ENCODE peak calls at places on chromosome 17, in four cellular contexts. S, K, V and M are unnamed samples.

GRCh38 chr17:78889525-78889924 is 13.5 kb downstream of the CEP295NL start:
- DNase-seq in S (no peak), K (no peak), V (no peak), M (no peak)

GRCh38 chr17:36468903-36469635 is 17.4 kb upstream of the ZNHIT3 start:
- DNase-seq in S (no peak), K (no peak), V (no peak), M (no peak)

GRCh38 chr17:56635640-56636039 is 42.1 kb downstream of the NOG start:
- DNase-seq in S (no peak), K (no peak), V (no peak), M (no peak)

GRCh38 chr17:3167574-3167973 is 29.7 kb upstream of the OR1A2 start:
- DNase-seq in S (no peak), K (no peak), V (no peak), M (no peak)

GRCh38 chr17:30532871-30533270 is 55.7 kb downstream of the GOSR1 start:
- DNase-seq in S (no peak), K (no peak), V (no peak), M (no peak)

GRCh38 chr17:78168906-78169793 is 769 bp downstream of the SYNGR2 start:
- DNase-seq in S (peak), K (peak), V (peak), M (no peak)

GRCh38 chr17:12180644-12181261 is 160.1 kb downstream of the MAP2K4 start:
- DNase-seq in S (no peak), K (peak), V (peak), M (no peak)

GRCh38 chr17:80475949-80476876 is at the start of gene NPTX1:
- DNase-seq in S (no peak), K (no peak), V (no peak), M (no peak)

GRCh38 chr17:62761884-62762283 is 46.2 kb downstream of the MARCHF10 start:
- DNase-seq in S (no peak), K (no peak), V (no peak), M (no peak)

GRCh38 chr17:20028436-20028835 is 19.3 kb downstream of the SPECC1 start:
- DNase-seq in S (no peak), K (no peak), V (no peak), M (no peak)

GRCh38 chr17:79943354-79944241 is 92.1 kb downstream of the TBC1D16 start:
- DNase-seq in S (no peak), K (no peak), V (no peak), M (peak)

GRCh38 chr17:75504347-75505151 is 10.8 kb downstream of the CASKIN2 start:
- DNase-seq in S (peak), K (peak), V (no peak), M (no peak)

GRCh38 chr17:81066072-81066471 is 31.1 kb downstream of the BAIAP2 start:
- DNase-seq in S (peak), K (peak), V (no peak), M (no peak)

GRCh38 chr17:79845601-79845949 is 6.3 kb upstream of the CBX4 start:
- DNase-seq in S (no peak), K (peak), V (no peak), M (no peak)

GRCh38 chr17:78330570-78331224 is 29.2 kb downstream of the SOCS3 start:
- DNase-seq in S (no peak), K (peak), V (no peak), M (no peak)

GRCh38 chr17:35312790-35313711 is 60.4 kb downstream of the SLFN11 start:
- DNase-seq in S (peak), K (peak), V (peak), M (no peak)

GRCh38 chr17:10429416-10430045 is 7.8 kb upstream of the MYH8 start:
- DNase-seq in S (no peak), K (no peak), V (no peak), M (no peak)

GRCh38 chr17:69710926-69711325 is 296.4 kb downstream of the MAP2K6 start:
- DNase-seq in S (no peak), K (no peak), V (no peak), M (no peak)

GRCh38 chr17:69607162-69607834 is 192.8 kb downstream of the MAP2K6 start:
- DNase-seq in S (peak), K (peak), V (peak), M (peak)

GRCh38 chr17:45852535-45853297 is 8.0 kb downstream of the SPPL2C start:
- DNase-seq in S (peak), K (peak), V (peak), M (no peak)

GRCh38 chr17:10936931-10937330 is 99.0 kb upstream of the PIRT start:
- DNase-seq in S (no peak), K (no peak), V (no peak), M (no peak)

GRCh38 chr17:17387017-17387416 is 83.8 kb downstream of the NT5M start:
- DNase-seq in S (no peak), K (peak), V (no peak), M (no peak)

GRCh38 chr17:15143524-15143923 is 121.6 kb downstream of the PMP22 start:
- DNase-seq in S (no peak), K (no peak), V (no peak), M (no peak)

GRCh38 chr17:10059684-10060211 is 138.7 kb downstream of the GAS7 start:
- DNase-seq in S (no peak), K (no peak), V (no peak), M (no peak)

GRCh38 chr17:34892864-34893263 is 68.4 kb downstream of the CCT6B start:
- DNase-seq in S (no peak), K (no peak), V (no peak), M (no peak)

GRCh38 chr17:41975099-41976083 is 8.8 kb downstream of the CNP start:
- DNase-seq in S (no peak), K (no peak), V (no peak), M (no peak)

DNA sequence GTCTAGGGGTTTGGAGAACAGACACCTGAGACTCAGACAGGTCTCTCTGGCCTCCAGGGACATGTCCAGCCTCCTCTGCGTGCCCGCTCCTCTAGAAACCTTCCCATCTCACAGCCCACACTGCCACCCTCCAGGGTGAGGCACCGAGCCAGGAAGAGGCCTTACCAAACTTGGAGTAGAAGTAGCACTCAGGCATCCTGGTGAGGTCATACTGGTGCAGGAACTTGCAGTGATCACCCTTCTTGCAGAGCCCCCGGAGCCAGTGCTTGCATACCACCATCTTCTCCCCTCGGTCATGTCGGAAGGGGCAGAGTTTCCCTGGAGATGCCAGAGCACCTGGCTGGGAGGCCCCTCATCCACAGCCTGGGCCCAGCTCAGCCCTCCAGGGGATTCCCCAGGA is 4.2 kb downstream of the CPSF4L start:
- DNase-seq in S (no peak), K (no peak), V (no peak), M (no peak)
- TF ChIP-seq CTCF in S (no peak), K (no peak), V (no peak), M (no peak)

GRCh38 chr17:21213491-21214014 is 408 bp downstream of the TMEM11 start:
- DNase-seq in S (peak), K (no peak), V (no peak), M (peak)

GRCh38 chr17:21210411-21211076 is 3.4 kb downstream of the TMEM11 start:
- DNase-seq in S (no peak), K (peak), V (no peak), M (no peak)

GRCh38 chr17:21213005-21213404 is 956 bp downstream of the TMEM11 start:
- DNase-seq in S (no peak), K (no peak), V (no peak), M (no peak)

GRCh38 chr17:21214015-21214776 is at the start of gene TMEM11:
- DNase-seq in S (peak), K (peak), V (peak), M (peak)

DNA sequence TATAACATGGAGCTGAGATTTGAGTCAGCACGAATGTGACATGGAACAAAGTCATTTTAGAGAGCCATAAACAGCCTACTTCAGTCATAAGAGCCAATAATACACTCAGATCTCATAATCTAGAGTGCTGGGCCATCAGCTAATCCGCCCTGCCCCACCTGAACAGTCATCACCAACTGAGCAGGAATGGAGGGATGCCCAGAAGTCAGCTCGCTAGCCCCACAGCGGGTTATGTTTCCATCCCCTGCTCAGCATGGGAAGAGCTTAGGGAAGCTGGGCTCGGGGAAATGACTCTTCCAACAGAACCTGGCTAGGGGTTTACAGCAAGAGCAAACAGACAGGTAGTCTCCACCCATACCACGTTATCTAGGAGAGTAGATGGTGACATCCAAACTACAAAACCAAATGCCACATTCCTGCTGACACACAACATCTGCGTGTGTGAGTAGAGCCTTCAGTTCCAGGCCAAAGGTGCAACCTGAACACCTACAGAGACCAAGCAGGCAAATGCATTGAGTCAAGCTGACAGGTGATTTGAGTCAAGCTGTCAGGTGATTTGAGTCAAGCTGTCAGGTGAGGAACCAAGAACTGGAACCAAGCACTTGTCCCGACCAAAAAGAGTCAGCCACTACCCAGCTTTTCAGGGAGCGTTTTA is 2.0 kb downstream of the TMEM11 start:
- DNase-seq in S (no peak), K (peak), V (no peak), M (no peak)
- H3K27ac ChIP-seq in S (no peak), K (peak), V (no peak), M (no peak)

GRCh38 chr17:51119415-51120356 is 982 bp downstream of the SPAG9 start:
- DNase-seq in S (peak), K (peak), V (peak), M (no peak)
- TF ChIP-seq CTCF in S (no peak), K (no peak), V (peak), M (no peak)

GRCh38 chr17:48556534-48557401 is 11.9 kb upstream of the HOXB2 start:
- DNase-seq in S (no peak), K (no peak), V (no peak), M (no peak)
- H3K27ac ChIP-seq in S (peak), K (peak), V (peak), M (peak)